ENCODE peak calls at places on chromosomes 3 and 15, in eight cellular contexts. One of them, this sample, is unnamed.

GRCh38 chr3:58564456-58565160 is 12.6 kb downstream of the FAM107A start:
- DNase-seq in aorta: no peak
- DNase-seq in RPMI7951: peak; percentile 93
- DNase-seq in nephron progenitor cell: no peak
- DNase-seq in GM13976: no peak
- DNase-seq in suprapubic skin: no peak
- DNase-seq in ACHN: peak; percentile 65
- DNase-seq in cardiac muscle cell: no peak
- DNase-seq in this sample: peak; percentile 94

GRCh38 chr3:195061756-195062655 is 209.0 kb downstream of the XXYLT1 start:
- DNase-seq in cardiac muscle cell: no peak
- DNase-seq in RPMI7951: no peak
- DNase-seq in suprapubic skin: no peak
- DNase-seq in GM13976: no peak
- DNase-seq in aorta: peak; percentile 55
- DNase-seq in nephron progenitor cell: no peak
- DNase-seq in ACHN: no peak
- DNase-seq in this sample: no peak

GRCh38 chr3:39934696-39935095 is 125.3 kb downstream of the MYRIP start:
- DNase-seq in cardiac muscle cell: no peak
- DNase-seq in suprapubic skin: no peak
- DNase-seq in ACHN: no peak
- DNase-seq in GM13976: no peak
- DNase-seq in RPMI7951: no peak
- DNase-seq in nephron progenitor cell: no peak
- DNase-seq in aorta: no peak
- DNase-seq in this sample: no peak

GRCh38 chr3:119098620-119099222 is 47.2 kb upstream of the TEX55 start:
- DNase-seq in RPMI7951: peak; percentile 35
- DNase-seq in GM13976: peak; percentile 47
- DNase-seq in nephron progenitor cell: peak; percentile 7
- DNase-seq in aorta: no peak
- DNase-seq in ACHN: peak; percentile 37
- DNase-seq in suprapubic skin: no peak
- DNase-seq in cardiac muscle cell: peak; percentile 60
- DNase-seq in this sample: peak; percentile 39

GRCh38 chr15:70380484-70380883 is 282.8 kb upstream of the TLE3 start:
- DNase-seq in ACHN: no peak
- DNase-seq in cardiac muscle cell: no peak
- DNase-seq in RPMI7951: no peak
- DNase-seq in GM13976: no peak
- DNase-seq in nephron progenitor cell: no peak
- DNase-seq in suprapubic skin: no peak
- DNase-seq in aorta: no peak
- DNase-seq in this sample: no peak

GRCh38 chr3:25621087-25621486 is 43.6 kb downstream of the TOP2B start:
- DNase-seq in ACHN: no peak
- DNase-seq in cardiac muscle cell: no peak
- DNase-seq in aorta: no peak
- DNase-seq in GM13976: no peak
- DNase-seq in RPMI7951: no peak
- DNase-seq in nephron progenitor cell: no peak
- DNase-seq in suprapubic skin: no peak
- DNase-seq in this sample: no peak

GRCh38 chr3:125231895-125232294 is 19.3 kb upstream of the SLC12A8 start:
- DNase-seq in aorta: no peak
- DNase-seq in RPMI7951: peak; percentile 49
- DNase-seq in nephron progenitor cell: no peak
- DNase-seq in GM13976: no peak
- DNase-seq in ACHN: peak; percentile 27
- DNase-seq in suprapubic skin: no peak
- DNase-seq in cardiac muscle cell: no peak
- DNase-seq in this sample: peak; percentile 77

GRCh38 chr3:101340591-101340990 is 20.2 kb upstream of the IMPG2 start:
- DNase-seq in cardiac muscle cell: no peak
- DNase-seq in RPMI7951: peak; percentile 13
- DNase-seq in nephron progenitor cell: no peak
- DNase-seq in GM13976: no peak
- DNase-seq in ACHN: no peak
- DNase-seq in aorta: no peak
- DNase-seq in suprapubic skin: no peak
- DNase-seq in this sample: peak; percentile 69

GRCh38 chr3:98259707-98260106 is 4.3 kb upstream of the OR5H6 start:
- DNase-seq in RPMI7951: no peak
- DNase-seq in suprapubic skin: no peak
- DNase-seq in nephron progenitor cell: no peak
- DNase-seq in ACHN: peak; percentile 28
- DNase-seq in GM13976: no peak
- DNase-seq in cardiac muscle cell: no peak
- DNase-seq in aorta: no peak
- DNase-seq in this sample: no peak

GRCh38 chr3:71031914-71032521 is 551.5 kb downstream of the FOXP1 start:
- DNase-seq in aorta: no peak
- DNase-seq in RPMI7951: no peak
- DNase-seq in GM13976: no peak
- DNase-seq in cardiac muscle cell: no peak
- DNase-seq in ACHN: no peak
- DNase-seq in nephron progenitor cell: no peak
- DNase-seq in suprapubic skin: no peak
- DNase-seq in this sample: no peak

GRCh38 chr3:189635385-189635784 is 4.2 kb downstream of the TP63 start:
- DNase-seq in aorta: no peak
- DNase-seq in suprapubic skin: no peak
- DNase-seq in ACHN: no peak
- DNase-seq in nephron progenitor cell: no peak
- DNase-seq in GM13976: no peak
- DNase-seq in RPMI7951: peak; percentile 30
- DNase-seq in cardiac muscle cell: no peak
- DNase-seq in this sample: no peak

GRCh38 chr3:80424951-80425350 is 657.2 kb upstream of the ROBO1 start:
- DNase-seq in suprapubic skin: no peak
- DNase-seq in nephron progenitor cell: no peak
- DNase-seq in aorta: no peak
- DNase-seq in RPMI7951: no peak
- DNase-seq in GM13976: no peak
- DNase-seq in ACHN: no peak
- DNase-seq in cardiac muscle cell: no peak
- DNase-seq in this sample: no peak

GRCh38 chr3:48493203-48493501 is 10.8 kb downstream of the SHISA5 start:
- DNase-seq in cardiac muscle cell: no peak
- DNase-seq in RPMI7951: no peak
- DNase-seq in aorta: no peak
- DNase-seq in suprapubic skin: no peak
- DNase-seq in nephron progenitor cell: no peak
- DNase-seq in GM13976: no peak
- DNase-seq in ACHN: no peak
- DNase-seq in this sample: no peak

GRCh38 chr15:58903232-58903631 is 30.2 kb downstream of the SLTM start:
- DNase-seq in suprapubic skin: no peak
- DNase-seq in nephron progenitor cell: no peak
- DNase-seq in GM13976: no peak
- DNase-seq in ACHN: no peak
- DNase-seq in aorta: no peak
- DNase-seq in cardiac muscle cell: no peak
- DNase-seq in RPMI7951: no peak
- DNase-seq in this sample: no peak

GRCh38 chr3:112794622-112795172 is 52.0 kb downstream of the CD200R1L start:
- DNase-seq in RPMI7951: no peak
- DNase-seq in ACHN: no peak
- DNase-seq in cardiac muscle cell: peak; percentile 17
- DNase-seq in aorta: no peak
- DNase-seq in GM13976: no peak
- DNase-seq in nephron progenitor cell: no peak
- DNase-seq in suprapubic skin: no peak
- DNase-seq in this sample: no peak

GRCh38 chr3:146156060-146156459 is 4.9 kb downstream of the PLOD2 start:
- DNase-seq in cardiac muscle cell: peak; percentile 20
- DNase-seq in suprapubic skin: no peak
- DNase-seq in aorta: no peak
- DNase-seq in GM13976: no peak
- DNase-seq in ACHN: no peak
- DNase-seq in RPMI7951: peak; percentile 72
- DNase-seq in nephron progenitor cell: no peak
- DNase-seq in this sample: no peak

GRCh38 chr3:61841111-61841845 is 279.9 kb downstream of the PTPRG start:
- DNase-seq in RPMI7951: peak; percentile 60
- DNase-seq in GM13976: no peak
- DNase-seq in nephron progenitor cell: no peak
- DNase-seq in cardiac muscle cell: no peak
- DNase-seq in ACHN: no peak
- DNase-seq in suprapubic skin: no peak
- DNase-seq in aorta: no peak
- DNase-seq in this sample: peak; percentile 28

GRCh38 chr3:194826594-194826993 is 140.9 kb downstream of the FAM43A start:
- DNase-seq in ACHN: no peak
- DNase-seq in aorta: no peak
- DNase-seq in suprapubic skin: no peak
- DNase-seq in nephron progenitor cell: no peak
- DNase-seq in GM13976: no peak
- DNase-seq in RPMI7951: no peak
- DNase-seq in cardiac muscle cell: no peak
- DNase-seq in this sample: no peak

GRCh38 chr3:142188846-142189245 is 36.5 kb downstream of the GK5 start:
- DNase-seq in RPMI7951: no peak
- DNase-seq in GM13976: no peak
- DNase-seq in ACHN: no peak
- DNase-seq in nephron progenitor cell: no peak
- DNase-seq in cardiac muscle cell: peak; percentile 42
- DNase-seq in suprapubic skin: no peak
- DNase-seq in aorta: no peak
- DNase-seq in this sample: no peak

GRCh38 chr15:22902578-22902977 is 64.1 kb downstream of the NIPA2 start:
- DNase-seq in suprapubic skin: no peak
- DNase-seq in ACHN: no peak
- DNase-seq in aorta: peak; percentile 53
- DNase-seq in cardiac muscle cell: no peak
- DNase-seq in RPMI7951: no peak
- DNase-seq in GM13976: no peak
- DNase-seq in nephron progenitor cell: no peak
- DNase-seq in this sample: no peak

GRCh38 chr3:44883213-44883955 is 9.0 kb downstream of the TGM4 start:
- DNase-seq in GM13976: no peak
- DNase-seq in RPMI7951: no peak
- DNase-seq in ACHN: no peak
- DNase-seq in aorta: no peak
- DNase-seq in suprapubic skin: no peak
- DNase-seq in nephron progenitor cell: no peak
- DNase-seq in cardiac muscle cell: no peak
- DNase-seq in this sample: no peak

GRCh38 chr15:91853968-91854943 is 748 bp downstream of the SLCO3A1 start:
- DNase-seq in suprapubic skin: no peak
- DNase-seq in aorta: peak; percentile 89
- DNase-seq in cardiac muscle cell: peak; percentile 73
- DNase-seq in nephron progenitor cell: peak; percentile 67
- DNase-seq in ACHN: peak; percentile 40
- DNase-seq in RPMI7951: peak; percentile 35
- DNase-seq in GM13976: peak; percentile 35
- DNase-seq in this sample: peak; percentile 49

GRCh38 chr3:157081681-157082210 is 78.2 kb downstream of the CCNL1 start:
- DNase-seq in nephron progenitor cell: peak; percentile 100
- DNase-seq in GM13976: peak; percentile 74
- DNase-seq in RPMI7951: peak; percentile 98
- DNase-seq in cardiac muscle cell: peak; percentile 92
- DNase-seq in aorta: peak; percentile 98
- DNase-seq in ACHN: peak; percentile 89
- DNase-seq in suprapubic skin: peak; percentile 94
- DNase-seq in this sample: peak; percentile 100

GRCh38 chr3:150078983-150079739 is 108.5 kb upstream of the PFN2 start:
- DNase-seq in aorta: peak; percentile 76
- DNase-seq in GM13976: no peak
- DNase-seq in cardiac muscle cell: no peak
- DNase-seq in RPMI7951: peak; percentile 91
- DNase-seq in nephron progenitor cell: peak; percentile 9
- DNase-seq in suprapubic skin: no peak
- DNase-seq in ACHN: peak; percentile 75
- DNase-seq in this sample: peak; percentile 98

GRCh38 chr3:185049710-185050109 is 103.2 kb downstream of the C3orf70 start:
- DNase-seq in ACHN: no peak
- DNase-seq in RPMI7951: no peak
- DNase-seq in GM13976: no peak
- DNase-seq in suprapubic skin: no peak
- DNase-seq in cardiac muscle cell: no peak
- DNase-seq in aorta: no peak
- DNase-seq in nephron progenitor cell: no peak
- DNase-seq in this sample: no peak

GRCh38 chr3:126258670-126259069 is 78.3 kb upstream of the ALDH1L1 start:
- DNase-seq in GM13976: no peak
- DNase-seq in suprapubic skin: no peak
- DNase-seq in cardiac muscle cell: no peak
- DNase-seq in aorta: no peak
- DNase-seq in nephron progenitor cell: no peak
- DNase-seq in RPMI7951: peak; percentile 39
- DNase-seq in ACHN: no peak
- DNase-seq in this sample: peak; percentile 69

GRCh38 chr15:62985768-62986167 is 56.8 kb upstream of the TPM1 start:
- DNase-seq in cardiac muscle cell: no peak
- DNase-seq in suprapubic skin: no peak
- DNase-seq in aorta: no peak
- DNase-seq in GM13976: no peak
- DNase-seq in RPMI7951: peak; percentile 99
- DNase-seq in nephron progenitor cell: no peak
- DNase-seq in ACHN: no peak
- DNase-seq in this sample: peak; percentile 97

GRCh38 chr15:69034352-69034751 is 19.9 kb downstream of the NOX5 start:
- DNase-seq in RPMI7951: peak; percentile 93
- DNase-seq in ACHN: peak; percentile 79
- DNase-seq in suprapubic skin: no peak
- DNase-seq in nephron progenitor cell: no peak
- DNase-seq in cardiac muscle cell: no peak
- DNase-seq in GM13976: no peak
- DNase-seq in aorta: no peak
- DNase-seq in this sample: peak; percentile 95

GRCh38 chr15:38215707-38216106 is 36.9 kb upstream of the SPRED1 start:
- DNase-seq in ACHN: no peak
- DNase-seq in cardiac muscle cell: no peak
- DNase-seq in nephron progenitor cell: no peak
- DNase-seq in suprapubic skin: no peak
- DNase-seq in RPMI7951: no peak
- DNase-seq in GM13976: no peak
- DNase-seq in aorta: no peak
- DNase-seq in this sample: no peak

GRCh38 chr15:92393994-92394326 is 279 bp downstream of the ST8SIA2 start:
- DNase-seq in aorta: no peak
- DNase-seq in cardiac muscle cell: no peak
- DNase-seq in ACHN: no peak
- DNase-seq in suprapubic skin: no peak
- DNase-seq in RPMI7951: no peak
- DNase-seq in GM13976: peak; percentile 24
- DNase-seq in nephron progenitor cell: no peak
- DNase-seq in this sample: no peak

This sample was measured in M059J.